ENCODE peak calls at places on chromosome 21, in seven cellular contexts. A is HFF-Myc, D is psoas muscle, Z is astrocyte of the spinal cord, J is pancreas, V is body of pancreas, S is mesenchymal stem cell. B is an unnamed sample.

GRCh38 chr21:35850542-35851103 is 209.7 kb downstream of the SETD4 start:
- DNase-seq in A (no peak), D (peak; percentile 52), Z (no peak), J (no peak), V (no peak), S (no peak), B (no peak)

GRCh38 chr21:29105218-29105617 is 25.2 kb upstream of the MAP3K7CL start:
- DNase-seq in A (no peak), D (no peak), Z (no peak), J (no peak), V (no peak), S (peak; percentile 45), B (no peak)

GRCh38 chr21:44686843-44687561 is 5.0 kb upstream of the KRTAP12-1 start:
- DNase-seq in A (no peak), D (no peak), Z (no peak), J (no peak), V (no peak), S (no peak), B (no peak)

GRCh38 chr21:33212159-33212851 is 17.4 kb upstream of the IFNAR2 start:
- DNase-seq in A (no peak), D (no peak), Z (peak; percentile 6), J (no peak), V (no peak), S (peak; percentile 48), B (peak; percentile 17)

GRCh38 chr21:26851109-26851944 is 6.1 kb upstream of the ADAMTS1 start:
- DNase-seq in A (no peak), D (no peak), Z (no peak), J (no peak), V (no peak), S (no peak), B (no peak)

GRCh38 chr21:34204481-34205439 is 131.4 kb downstream of the MRPS6 start:
- DNase-seq in A (no peak), D (no peak), Z (peak; percentile 35), J (no peak), V (no peak), S (no peak), B (no peak)

GRCh38 chr21:29072873-29073221 is 601 bp downstream of the CCT8 start:
- DNase-seq in A (no peak), D (no peak), Z (peak; percentile 47), J (no peak), V (no peak), S (peak; percentile 72), B (no peak)

GRCh38 chr21:37207441-37208009 is 59.6 kb downstream of the VPS26C start:
- DNase-seq in A (no peak), D (peak; percentile 88), Z (no peak), J (no peak), V (peak; percentile 23), S (no peak), B (no peak)

GRCh38 chr21:33047231-33047630 is 21.5 kb downstream of the OLIG2 start:
- DNase-seq in A (no peak), D (no peak), Z (peak; percentile 65), J (no peak), V (no peak), S (no peak), B (no peak)

GRCh38 chr21:40351006-40351405 is 483.8 kb downstream of the PCP4 start:
- DNase-seq in A (no peak), D (no peak), Z (no peak), J (no peak), V (no peak), S (no peak), B (no peak)

GRCh38 chr21:44253832-44254700 is 7.6 kb downstream of the DNMT3L start:
- DNase-seq in A (no peak), D (peak; percentile 39), Z (no peak), J (no peak), V (no peak), S (no peak), B (no peak)

GRCh38 chr21:31447477-31447876 is 103.4 kb upstream of the TIAM1 start:
- DNase-seq in A (no peak), D (no peak), Z (peak; percentile 20), J (no peak), V (no peak), S (peak; percentile 28), B (peak; percentile 61)

GRCh38 chr21:37225440-37225839 is 41.7 kb downstream of the VPS26C start:
- DNase-seq in A (no peak), D (no peak), Z (no peak), J (no peak), V (no peak), S (no peak), B (no peak)

GRCh38 chr21:35859677-35860076 is 200.6 kb downstream of the SETD4 start:
- DNase-seq in A (no peak), D (no peak), Z (no peak), J (no peak), V (no peak), S (no peak), B (no peak)

GRCh38 chr21:43979654-43980053 is 32.5 kb upstream of the TRAPPC10 start:
- DNase-seq in A (no peak), D (no peak), Z (no peak), J (no peak), V (no peak), S (no peak), B (no peak)

GRCh38 chr21:32772281-32773047 is 909 bp upstream of the PAXBP1 start:
- DNase-seq in A (no peak), D (peak; percentile 60), Z (no peak), J (peak; percentile 29), V (peak; percentile 37), S (peak; percentile 67), B (no peak)

GRCh38 chr21:34946385-34947121 is 102.5 kb downstream of the RUNX1 start:
- DNase-seq in A (no peak), D (no peak), Z (no peak), J (no peak), V (no peak), S (no peak), B (no peak)

GRCh38 chr21:25735895-25736597 is 1.3 kb downstream of the GABPA start:
- DNase-seq in A (no peak), D (no peak), Z (peak; percentile 67), J (no peak), V (no peak), S (peak; percentile 61), B (no peak)

GRCh38 chr21:37551406-37552355 is 185.1 kb downstream of the DYRK1A start:
- DNase-seq in A (no peak), D (peak; percentile 92), Z (peak; percentile 66), J (no peak), V (no peak), S (peak; percentile 9), B (no peak)

GRCh38 chr21:16891821-16892220 is 621.0 kb upstream of the CXADR start:
- DNase-seq in A (peak; percentile 9), D (no peak), Z (peak; percentile 78), J (no peak), V (no peak), S (no peak), B (peak; percentile 79)

GRCh38 chr21:36134820-36135390 is at the start of gene CBR3:
- DNase-seq in A (no peak), D (peak; percentile 82), Z (peak; percentile 73), J (no peak), V (peak; percentile 33), S (peak; percentile 61), B (no peak)

GRCh38 chr21:40356644-40357043 is 489.4 kb downstream of the PCP4 start:
- DNase-seq in A (no peak), D (no peak), Z (no peak), J (no peak), V (no peak), S (no peak), B (no peak)

GRCh38 chr21:44895859-44896258 is 22.4 kb upstream of the PTTG1IP start:
- DNase-seq in A (no peak), D (no peak), Z (no peak), J (no peak), V (no peak), S (no peak), B (no peak)

GRCh38 chr21:28133116-28133515 is 859.6 kb downstream of the LTN1 start:
- DNase-seq in A (no peak), D (no peak), Z (no peak), J (no peak), V (no peak), S (no peak), B (no peak)

GRCh38 chr21:43984905-43985689 is 27.0 kb upstream of the TRAPPC10 start:
- DNase-seq in A (no peak), D (peak; percentile 46), Z (no peak), J (no peak), V (no peak), S (peak; percentile 15), B (no peak)

GRCh38 chr21:19557046-19557445 is 1153.5 kb upstream of the TMPRSS15 start:
- DNase-seq in A (no peak), D (no peak), Z (no peak), J (no peak), V (no peak), S (no peak), B (no peak)

GRCh38 chr21:15775291-15775690 is 45.5 kb downstream of the USP25 start:
- DNase-seq in A (no peak), D (no peak), Z (no peak), J (no peak), V (no peak), S (peak; percentile 61), B (no peak)

GRCh38 chr21:15772654-15773053 is 42.9 kb downstream of the USP25 start:
- DNase-seq in A (no peak), D (no peak), Z (no peak), J (no peak), V (no peak), S (no peak), B (no peak)

GRCh38 chr21:15774590-15774989 is 44.8 kb downstream of the USP25 start:
- DNase-seq in A (no peak), D (no peak), Z (peak; percentile 45), J (no peak), V (no peak), S (peak; percentile 59), B (peak; percentile 49)

GRCh38 chr21:15771311-15771710 is 41.5 kb downstream of the USP25 start:
- DNase-seq in A (no peak), D (no peak), Z (no peak), J (no peak), V (no peak), S (no peak), B (no peak)

GRCh38 chr21:15775981-15776380 is 46.2 kb downstream of the USP25 start:
- DNase-seq in A (peak; percentile 17), D (no peak), Z (peak; percentile 76), J (no peak), V (no peak), S (peak; percentile 84), B (peak; percentile 76)
- H3K4me3 ChIP-seq in A (no peak overlapping the region), D (no peak overlapping the region), Z (no peak overlapping the region), J (no peak overlapping the region), V (no peak overlapping the region), S (no peak overlapping the region), B (no peak overlapping the region)

GRCh38 chr21:38787461-38788274 is 18.1 kb upstream of the ETS2 start:
- DNase-seq in A (peak; percentile 73), D (no peak), Z (peak; percentile 84), J (peak; percentile 80), V (peak; percentile 83), S (peak; percentile 86), B (peak; percentile 60)
- H3K4me3 ChIP-seq in A (no peak overlapping the region), D (no peak overlapping the region), Z (no peak overlapping the region), J (no peak overlapping the region), V (no peak overlapping the region), S (no peak overlapping the region), B (no peak overlapping the region)

GRCh38 chr21:45929477-45929876 is 52.1 kb upstream of the COL6A1 start:
- DNase-seq in A (no peak), D (peak; percentile 9), Z (no peak), J (no peak), V (no peak), S (no peak), B (no peak)
- H3K4me3 ChIP-seq in A (no peak overlapping the region), D (no peak overlapping the region), Z (no peak overlapping the region), J (no peak overlapping the region), V (no peak overlapping the region), S (no peak overlapping the region), B (no peak overlapping the region)

GRCh38 chr21:41965045-41965444 is 11.2 kb upstream of the C2CD2 start:
- DNase-seq in A (no peak), D (no peak), Z (no peak), J (no peak), V (no peak), S (no peak), B (no peak)
- H3K4me3 ChIP-seq in A (no peak overlapping the region), D (no peak overlapping the region), Z (no peak overlapping the region), J (no peak overlapping the region), V (no peak overlapping the region), S (no peak overlapping the region), B (no peak overlapping the region)

B was measured in skeletal muscle cell.